ENCODE peak calls at places on chromosomes 6 and 20, in four cellular contexts. One of them, this sample, is unnamed.
A peak's percentile ranks its signal among the peaks of the same experiment; 100 is the strongest.

GRCh38 chr6:127176175-127176574 is 57.7 kb downstream of the RSPO3 start:
- DNase-seq in breast epithelium: no peak
- DNase-seq in CD4-positive, alpha-beta T cell: no peak
- DNase-seq in left ventricle myocardium inferior: no peak
- DNase-seq in this sample: no peak

GRCh38 chr6:3442444-3443220 is 14.2 kb downstream of the SLC22A23 start:
- DNase-seq in breast epithelium: no peak
- DNase-seq in CD4-positive, alpha-beta T cell: no peak
- DNase-seq in left ventricle myocardium inferior: no peak
- DNase-seq in this sample: no peak

GRCh38 chr20:5806457-5807263 is 56.5 kb downstream of the SHLD1 start:
- DNase-seq in breast epithelium: no peak
- DNase-seq in CD4-positive, alpha-beta T cell: no peak
- DNase-seq in left ventricle myocardium inferior: no peak
- DNase-seq in this sample: no peak

GRCh38 chr6:141977782-141978181 is 154.9 kb upstream of the GJE1 start:
- DNase-seq in breast epithelium: no peak
- DNase-seq in CD4-positive, alpha-beta T cell: no peak
- DNase-seq in left ventricle myocardium inferior: no peak
- DNase-seq in this sample: no peak

GRCh38 chr6:135269399-135270005 is 88.4 kb downstream of the MYB start:
- DNase-seq in breast epithelium: no peak
- DNase-seq in CD4-positive, alpha-beta T cell: no peak
- DNase-seq in left ventricle myocardium inferior: no peak
- DNase-seq in this sample: no peak

GRCh38 chr6:169291639-169292339 is 38.1 kb upstream of the THBS2 start:
- DNase-seq in breast epithelium: no peak
- DNase-seq in CD4-positive, alpha-beta T cell: no peak
- DNase-seq in left ventricle myocardium inferior: no peak
- DNase-seq in this sample: no peak

GRCh38 chr6:23532227-23532626 is 593.8 kb upstream of the NRSN1 start:
- DNase-seq in breast epithelium: no peak
- DNase-seq in CD4-positive, alpha-beta T cell: no peak
- DNase-seq in left ventricle myocardium inferior: no peak
- DNase-seq in this sample: no peak

GRCh38 chr6:150229775-150230561 is 87.1 kb downstream of the PPP1R14C start:
- DNase-seq in breast epithelium: no peak
- DNase-seq in CD4-positive, alpha-beta T cell: no peak
- DNase-seq in left ventricle myocardium inferior: no peak
- DNase-seq in this sample: no peak

GRCh38 chr6:125913864-125914351 is 42.7 kb upstream of the HINT3 start:
- DNase-seq in breast epithelium: no peak
- DNase-seq in CD4-positive, alpha-beta T cell: no peak
- DNase-seq in left ventricle myocardium inferior: no peak
- DNase-seq in this sample: no peak

GRCh38 chr6:40443842-40444241 is 143.3 kb downstream of the LRFN2 start:
- DNase-seq in breast epithelium: no peak
- DNase-seq in CD4-positive, alpha-beta T cell: no peak
- DNase-seq in left ventricle myocardium inferior: no peak
- DNase-seq in this sample: no peak

GRCh38 chr20:41524980-41525613 is 93.1 kb downstream of the CHD6 start:
- DNase-seq in breast epithelium: peak; percentile 84
- DNase-seq in CD4-positive, alpha-beta T cell: no peak
- DNase-seq in left ventricle myocardium inferior: peak; percentile 83
- DNase-seq in this sample: no peak

GRCh38 chr6:43996614-43997341 is 130.5 kb downstream of the MRPL14 start:
- DNase-seq in breast epithelium: no peak
- DNase-seq in CD4-positive, alpha-beta T cell: no peak
- DNase-seq in left ventricle myocardium inferior: no peak
- DNase-seq in this sample: no peak

GRCh38 chr6:75266716-75267291 is 17.8 kb downstream of the TMEM30A start:
- DNase-seq in breast epithelium: no peak
- DNase-seq in CD4-positive, alpha-beta T cell: no peak
- DNase-seq in left ventricle myocardium inferior: no peak
- DNase-seq in this sample: no peak

GRCh38 chr6:77038801-77039200 is 424.5 kb downstream of the HTR1B start:
- DNase-seq in breast epithelium: no peak
- DNase-seq in CD4-positive, alpha-beta T cell: no peak
- DNase-seq in left ventricle myocardium inferior: no peak
- DNase-seq in this sample: no peak

GRCh38 chr6:15504040-15504491 is 158.8 kb downstream of the DTNBP1 start:
- DNase-seq in breast epithelium: peak; percentile 43
- DNase-seq in CD4-positive, alpha-beta T cell: no peak
- DNase-seq in left ventricle myocardium inferior: peak; percentile 78
- DNase-seq in this sample: no peak

GRCh38 chr20:48760403-48760889 is 67.4 kb downstream of the PREX1 start:
- DNase-seq in breast epithelium: no peak
- DNase-seq in CD4-positive, alpha-beta T cell: peak; percentile 39
- DNase-seq in left ventricle myocardium inferior: no peak
- DNase-seq in this sample: no peak

GRCh38 chr6:159093608-159094443 is 49.0 kb upstream of the TAGAP start:
- DNase-seq in breast epithelium: no peak
- DNase-seq in CD4-positive, alpha-beta T cell: no peak
- DNase-seq in left ventricle myocardium inferior: no peak
- DNase-seq in this sample: no peak

GRCh38 chr6:140252099-140252498 is 877.7 kb upstream of the CITED2 start:
- DNase-seq in breast epithelium: no peak
- DNase-seq in CD4-positive, alpha-beta T cell: no peak
- DNase-seq in left ventricle myocardium inferior: no peak
- DNase-seq in this sample: no peak

GRCh38 chr6:167748458-167749379 is 78.0 kb upstream of the AFDN start:
- DNase-seq in breast epithelium: no peak
- DNase-seq in CD4-positive, alpha-beta T cell: no peak
- DNase-seq in left ventricle myocardium inferior: no peak
- DNase-seq in this sample: no peak

GRCh38 chr6:122947355-122947754 is 48.7 kb upstream of the CLVS2 start:
- DNase-seq in breast epithelium: no peak
- DNase-seq in CD4-positive, alpha-beta T cell: no peak
- DNase-seq in left ventricle myocardium inferior: no peak
- DNase-seq in this sample: no peak
- TF ChIP-seq CTCF in breast epithelium: no peak
- TF ChIP-seq CTCF in CD4-positive, alpha-beta T cell: no peak
- TF ChIP-seq CTCF in left ventricle myocardium inferior: peak; percentile 44
- TF ChIP-seq CTCF in this sample: no peak

GRCh38 chr20:45300961-45301360 is 5.7 kb upstream of the RBPJL start:
- DNase-seq in breast epithelium: no peak
- DNase-seq in CD4-positive, alpha-beta T cell: no peak
- DNase-seq in left ventricle myocardium inferior: no peak
- DNase-seq in this sample: no peak
- TF ChIP-seq CTCF in breast epithelium: no peak
- TF ChIP-seq CTCF in CD4-positive, alpha-beta T cell: no peak
- TF ChIP-seq CTCF in left ventricle myocardium inferior: peak; percentile 22
- TF ChIP-seq CTCF in this sample: no peak

GRCh38 chr20:3972161-3972560 is 43.2 kb downstream of the RNF24 start:
- DNase-seq in breast epithelium: no peak
- DNase-seq in CD4-positive, alpha-beta T cell: no peak
- DNase-seq in left ventricle myocardium inferior: no peak
- DNase-seq in this sample: no peak

GRCh38 chr20:3971145-3971544 is 44.2 kb downstream of the RNF24 start:
- DNase-seq in breast epithelium: no peak
- DNase-seq in CD4-positive, alpha-beta T cell: no peak
- DNase-seq in left ventricle myocardium inferior: no peak
- DNase-seq in this sample: no peak

GRCh38 chr20:3966571-3966970 is 48.8 kb downstream of the RNF24 start:
- DNase-seq in breast epithelium: no peak
- DNase-seq in CD4-positive, alpha-beta T cell: no peak
- DNase-seq in left ventricle myocardium inferior: no peak
- DNase-seq in this sample: no peak

GRCh38 chr20:3973705-3974104 is 41.7 kb downstream of the RNF24 start:
- DNase-seq in breast epithelium: no peak
- DNase-seq in CD4-positive, alpha-beta T cell: no peak
- DNase-seq in left ventricle myocardium inferior: no peak
- DNase-seq in this sample: no peak

DNA sequence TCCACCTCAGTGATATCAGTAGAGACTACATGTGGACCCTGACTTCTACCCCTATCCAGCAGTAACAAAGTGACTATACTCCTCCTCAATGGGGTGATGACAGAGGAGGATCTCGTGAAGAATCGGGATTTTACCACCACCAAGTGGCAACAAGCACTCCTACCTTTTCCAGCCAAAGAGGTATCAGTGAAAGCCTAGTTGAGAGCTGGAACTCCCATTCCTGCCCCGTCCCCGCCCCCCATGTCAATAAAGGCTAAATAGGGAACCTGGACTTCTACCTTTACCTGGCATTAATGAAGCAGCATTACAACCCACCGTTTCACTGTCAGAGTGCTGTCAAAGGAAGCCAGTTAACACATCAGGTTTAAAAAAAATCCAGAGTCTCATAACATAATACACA is 45.3 kb downstream of the RNF24 start:
- DNase-seq in breast epithelium: no peak
- DNase-seq in CD4-positive, alpha-beta T cell: no peak
- DNase-seq in left ventricle myocardium inferior: no peak
- DNase-seq in this sample: no peak
- TF ChIP-seq CTCF in breast epithelium: no peak
- TF ChIP-seq CTCF in CD4-positive, alpha-beta T cell: no peak
- TF ChIP-seq CTCF in left ventricle myocardium inferior: peak; percentile 30
- TF ChIP-seq CTCF in this sample: no peak

GRCh38 chr6:25726122-25726911 is 28.2 kb upstream of the SLC17A4 start:
- DNase-seq in breast epithelium: no peak
- DNase-seq in CD4-positive, alpha-beta T cell: no peak
- DNase-seq in left ventricle myocardium inferior: no peak
- DNase-seq in this sample: no peak
- TF ChIP-seq CTCF in breast epithelium: no peak
- TF ChIP-seq CTCF in CD4-positive, alpha-beta T cell: no peak
- TF ChIP-seq CTCF in left ventricle myocardium inferior: no peak
- TF ChIP-seq CTCF in this sample: no peak

GRCh38 chr20:38214871-38215788 is 45.4 kb downstream of the KIAA1755 start:
- DNase-seq in breast epithelium: no peak
- DNase-seq in CD4-positive, alpha-beta T cell: no peak
- DNase-seq in left ventricle myocardium inferior: no peak
- DNase-seq in this sample: no peak
- TF ChIP-seq CTCF in breast epithelium: no peak
- TF ChIP-seq CTCF in CD4-positive, alpha-beta T cell: no peak
- TF ChIP-seq CTCF in left ventricle myocardium inferior: no peak
- TF ChIP-seq CTCF in this sample: no peak

GRCh38 chr6:54878705-54879104 is 32.1 kb downstream of the FAM83B start:
- DNase-seq in breast epithelium: no peak
- DNase-seq in CD4-positive, alpha-beta T cell: no peak
- DNase-seq in left ventricle myocardium inferior: no peak
- DNase-seq in this sample: no peak
- TF ChIP-seq CTCF in breast epithelium: no peak
- TF ChIP-seq CTCF in CD4-positive, alpha-beta T cell: no peak
- TF ChIP-seq CTCF in left ventricle myocardium inferior: no peak
- TF ChIP-seq CTCF in this sample: no peak

This sample was measured in activated B cell treated with CpG ODN at 0.5 μM for 24 hours.